ENCODE peak calls at places on chromosomes 16 and 17, in eight cellular contexts. B is CD4-positive, alpha-beta T cell; P is AML-193; V is NCI-H2081; O is NCI-H1092; N is amygdala; G is right cardiac atrium; Q is Calu3. S is an unnamed sample.

GRCh38 chr16:70746708-70747424 is 54.1 kb downstream of the VAC14 start:
- DNase-seq in V (peak; percentile 14), B (no peak), N (no peak), Q (peak; percentile 94), O (no peak), G (peak; percentile 69), P (peak; percentile 36), S (peak; percentile 24)

GRCh38 chr17:72976971-72977767 is 115.3 kb downstream of the SLC39A11 start:
- DNase-seq in P (no peak), G (peak; percentile 71), Q (peak; percentile 65), N (no peak), O (no peak), V (no peak), B (no peak), S (no peak)

GRCh38 chr17:17765359-17765758 is 71.4 kb downstream of the SREBF1 start:
- DNase-seq in G (no peak), V (no peak), B (no peak), Q (no peak), N (no peak), P (no peak), O (no peak), S (no peak)

GRCh38 chr17:15957206-15957605 is 12.3 kb downstream of the ADORA2B start:
- DNase-seq in B (no peak), V (no peak), G (no peak), O (no peak), P (no peak), N (no peak), Q (no peak), S (no peak)

GRCh38 chr17:44599298-44600175 is 42.3 kb downstream of the FZD2 start:
- DNase-seq in Q (peak; percentile 60), P (no peak), G (peak; percentile 85), V (no peak), B (no peak), N (no peak), O (no peak), S (no peak)

GRCh38 chr17:40726919-40727318 is 23.4 kb upstream of the KRT24 start:
- DNase-seq in B (no peak), P (peak; percentile 30), O (no peak), V (no peak), Q (peak; percentile 45), N (no peak), G (no peak), S (no peak)

GRCh38 chr17:57440522-57441269 is 184.4 kb downstream of the MSI2 start:
- DNase-seq in Q (peak; percentile 71), P (no peak), N (peak; percentile 45), G (peak; percentile 86), B (peak; percentile 57), V (peak; percentile 50), O (peak; percentile 54), S (no peak)

GRCh38 chr17:21285164-21286065 is 904 bp downstream of the MAP2K3 start:
- DNase-seq in O (no peak), G (no peak), V (no peak), B (no peak), P (no peak), Q (no peak), N (no peak), S (no peak)

GRCh38 chr17:67711916-67712315 is 5.8 kb upstream of the NOL11 start:
- DNase-seq in O (no peak), Q (no peak), G (no peak), B (no peak), N (no peak), V (no peak), P (no peak), S (no peak)

GRCh38 chr17:16275024-16275423 is 58.0 kb downstream of the PIGL start:
- DNase-seq in P (no peak), Q (no peak), O (no peak), B (no peak), G (no peak), V (no peak), N (no peak), S (no peak)

GRCh38 chr16:535446-536405 is 8.2 kb downstream of the CAPN15 start:
- DNase-seq in P (no peak), V (no peak), G (peak; percentile 61), O (no peak), B (no peak), N (no peak), Q (peak; percentile 88), S (no peak)

GRCh38 chr16:30753596-30753995 is 5.4 kb downstream of the PHKG2 start:
- DNase-seq in P (no peak), N (no peak), G (no peak), O (no peak), B (no peak), Q (no peak), V (no peak), S (no peak)

GRCh38 chr17:80187493-80187892 is 17.7 kb downstream of the CARD14 start:
- DNase-seq in V (no peak), N (no peak), B (no peak), O (no peak), P (no peak), Q (peak; percentile 53), G (peak; percentile 81), S (no peak)

GRCh38 chr17:30091771-30092170 is 24.8 kb upstream of the NSRP1 start:
- DNase-seq in B (no peak), N (no peak), V (no peak), P (no peak), G (no peak), O (no peak), Q (no peak), S (no peak)

GRCh38 chr17:68356520-68356919 is 65.2 kb downstream of the ARSG start:
- DNase-seq in B (peak; percentile 53), P (peak; percentile 92), Q (no peak), N (no peak), O (no peak), G (no peak), V (no peak), S (peak; percentile 96)

GRCh38 chr17:81013642-81014041 is 21.3 kb upstream of the BAIAP2 start:
- DNase-seq in Q (no peak), N (no peak), O (no peak), P (no peak), V (no peak), G (no peak), B (no peak), S (no peak)

GRCh38 chr16:49457196-49457595 is 83.6 kb downstream of the C16orf78 start:
- DNase-seq in V (no peak), O (no peak), P (no peak), G (no peak), N (no peak), B (no peak), Q (no peak), S (no peak)

GRCh38 chr16:82900611-82901010 is 273.8 kb downstream of the CDH13 start:
- DNase-seq in P (no peak), G (no peak), V (no peak), O (no peak), Q (no peak), N (no peak), B (no peak), S (no peak)

GRCh38 chr17:12947047-12947446 is 70.8 kb downstream of the ELAC2 start:
- DNase-seq in N (no peak), B (no peak), G (no peak), V (no peak), Q (no peak), O (no peak), P (no peak), S (no peak)

GRCh38 chr16:17370233-17371013 is 100.3 kb downstream of the XYLT1 start:
- DNase-seq in N (peak; percentile 15), P (no peak), Q (no peak), V (no peak), O (no peak), G (no peak), B (no peak), S (peak; percentile 35)

GRCh38 chr17:29714146-29714545 is 91.4 kb upstream of the CORO6 start:
- DNase-seq in B (no peak), P (no peak), N (no peak), Q (no peak), O (no peak), G (no peak), V (no peak), S (no peak)

GRCh38 chr16:56357291-56357764 is 68.0 kb downstream of the AMFR start:
- DNase-seq in P (no peak), Q (no peak), B (no peak), N (no peak), G (no peak), O (no peak), V (no peak), S (no peak)

GRCh38 chr17:5986644-5987043 is 83.5 kb upstream of the WSCD1 start:
- DNase-seq in Q (no peak), P (no peak), N (no peak), V (no peak), O (no peak), G (no peak), B (no peak), S (no peak)

GRCh38 chr17:42895185-42895555 is 5.4 kb upstream of the G6PC1 start:
- DNase-seq in Q (peak; percentile 70), O (no peak), G (peak; percentile 80), N (no peak), B (no peak), P (no peak), V (no peak), S (peak; percentile 17)

GRCh38 chr16:77610496-77610895 is 111.8 kb upstream of the NUDT7 start:
- DNase-seq in G (no peak), O (no peak), P (no peak), Q (no peak), B (no peak), N (no peak), V (no peak), S (no peak)

GRCh38 chr16:72787519-72788268 is 260.2 kb downstream of the ZFHX3 start:
- DNase-seq in G (peak; percentile 75), N (no peak), Q (peak; percentile 37), B (peak; percentile 37), O (peak; percentile 18), V (no peak), P (peak; percentile 96), S (peak; percentile 75)

GRCh38 chr16:53504161-53504663 is 1.2 kb upstream of the AKTIP start:
- DNase-seq in G (peak; percentile 76), Q (peak; percentile 53), O (peak; percentile 30), V (no peak), B (no peak), P (no peak), N (peak; percentile 53), S (no peak)

GRCh38 chr17:81651692-81652091 is 4.7 kb downstream of the PDE6G start:
- DNase-seq in G (no peak), V (peak; percentile 8), B (no peak), N (no peak), P (no peak), Q (peak; percentile 63), O (no peak), S (no peak)

GRCh38 chr16:3589001-3589400 is 11.8 kb upstream of the NLRC3 start:
- DNase-seq in B (no peak), N (no peak), G (no peak), V (no peak), O (no peak), P (no peak), Q (no peak), S (no peak)

GRCh38 chr17:10420811-10421210 is 939 bp downstream of the MYH8 start:
- DNase-seq in B (no peak), P (no peak), N (no peak), O (no peak), Q (no peak), V (no peak), G (no peak), S (no peak)

GRCh38 chr17:82236142-82236971 is 7.5 kb downstream of the SLC16A3 start:
- DNase-seq in N (peak; percentile 57), O (peak; percentile 86), G (peak; percentile 64), V (peak; percentile 89), Q (peak; percentile 64), P (no peak), B (peak; percentile 57), S (peak; percentile 81)

GRCh38 chr16:70684146-70685060 is 1.4 kb downstream of the MTSS2 start:
- DNase-seq in O (no peak), G (peak; percentile 25), Q (no peak), N (no peak), P (no peak), V (no peak), B (no peak), S (no peak)

GRCh38 chr16:1787322-1788094 is 4.7 kb downstream of the NUBP2 start:
- DNase-seq in G (no peak), Q (no peak), N (no peak), V (no peak), B (no peak), P (no peak), O (no peak), S (no peak)

GRCh38 chr17:73293480-73293911 is 18.3 kb downstream of the CDC42EP4 start:
- DNase-seq in P (no peak), Q (peak; percentile 79), B (no peak), V (no peak), G (peak; percentile 65), O (no peak), N (no peak), S (no peak)